ENCODE peak calls at places on chromosomes 7 and 10, in eight cellular contexts. G is IMR-90, J is testis, W is right lobe of liver, A is Panc1, N is ovary, Q is colonic mucosa, V is left ventricle myocardium inferior. U is an unnamed sample. For H3K36me3, the result is how much of the 10 kb centered on the place peaks cover.

GRCh38 chr10:3151889-3152565 is 20.6 kb downstream of the PITRM1 start:
- DNase-seq in G (no peak), J (no peak), W (no peak), A (no peak), N (no peak), Q (no peak), V (no peak), U (no peak)

GRCh38 chr7:70775570-70776156 is 356.3 kb upstream of the GALNT17 start:
- DNase-seq in G (no peak), J (no peak), W (no peak), A (no peak), N (no peak), Q (no peak), V (no peak), U (peak)

GRCh38 chr7:127943541-127944521 is 87.4 kb downstream of the LRRC4 start:
- DNase-seq in G (peak), J (peak), W (no peak), A (no peak), N (no peak), Q (no peak), V (no peak), U (no peak)

GRCh38 chr7:66497346-66497745 is 131.3 kb upstream of the KCTD7 start:
- DNase-seq in G (no peak), J (no peak), W (no peak), A (no peak), N (peak), Q (no peak), V (no peak), U (no peak)

GRCh38 chr10:89702121-89702480 is 711 bp downstream of the KIF20B start:
- DNase-seq in G (peak), J (no peak), W (no peak), A (peak), N (no peak), Q (peak), V (no peak), U (peak)

GRCh38 chr10:78630944-78631838 is 437.6 kb upstream of the ZMIZ1 start:
- DNase-seq in G (peak), J (no peak), W (no peak), A (no peak), N (no peak), Q (no peak), V (peak), U (peak)

GRCh38 chr7:77453531-77453930 is 37.4 kb upstream of the GSAP start:
- DNase-seq in G (peak), J (no peak), W (no peak), A (no peak), N (no peak), Q (no peak), V (no peak), U (no peak)

GRCh38 chr10:23439452-23439919 is 611 bp downstream of the OTUD1 start:
- DNase-seq in G (no peak), J (no peak), W (no peak), A (no peak), N (no peak), Q (no peak), V (peak), U (peak)

GRCh38 chr7:1537631-1538412 is 7.3 kb downstream of the MAFK start:
- DNase-seq in G (peak), J (peak), W (peak), A (no peak), N (peak), Q (peak), V (peak), U (peak)

GRCh38 chr7:26199301-26200112 is 1.0 kb downstream of the HNRNPA2B1 start:
- DNase-seq in G (peak), J (peak), W (peak), A (no peak), N (peak), Q (peak), V (peak), U (no peak)

GRCh38 chr7:31073486-31074383 is 21.6 kb downstream of the ADCYAP1R1 start:
- DNase-seq in G (no peak), J (peak), W (no peak), A (no peak), N (no peak), Q (no peak), V (peak), U (no peak)

GRCh38 chr10:109837384-109837783 is 85.9 kb downstream of the XPNPEP1 start:
- DNase-seq in G (no peak), J (no peak), W (no peak), A (no peak), N (no peak), Q (no peak), V (no peak), U (no peak)

GRCh38 chr10:15571570-15571969 is 148.2 kb downstream of the ITGA8 start:
- DNase-seq in G (peak), J (peak), W (peak), A (no peak), N (peak), Q (no peak), V (peak), U (no peak)

GRCh38 chr7:20350518-20350951 is 19.8 kb downstream of the ITGB8 start:
- DNase-seq in G (no peak), J (peak), W (no peak), A (no peak), N (no peak), Q (peak), V (no peak), U (no peak)

GRCh38 chr10:128869101-128869712 is 597.8 kb upstream of the MGMT start:
- DNase-seq in G (no peak), J (no peak), W (no peak), A (no peak), N (no peak), Q (no peak), V (no peak), U (no peak)

GRCh38 chr7:151987748-151988529 is 31.7 kb downstream of the GALNTL5 start:
- DNase-seq in G (peak), J (no peak), W (no peak), A (no peak), N (no peak), Q (no peak), V (peak), U (peak)

GRCh38 chr7:38178695-38179344 is 775 bp downstream of the STARD3NL start:
- DNase-seq in G (peak), J (no peak), W (no peak), A (no peak), N (no peak), Q (no peak), V (no peak), U (no peak)

GRCh38 chr7:8443871-8444756 is 10.7 kb downstream of the NXPH1 start:
- DNase-seq in G (no peak), J (peak), W (no peak), A (no peak), N (no peak), Q (no peak), V (no peak), U (peak)

GRCh38 chr7:134919240-134919641 is 67.1 kb upstream of the AGBL3 start:
- DNase-seq in G (no peak), J (no peak), W (no peak), A (no peak), N (no peak), Q (no peak), V (no peak), U (no peak)

GRCh38 chr10:119803264-119803663 is 69.4 kb downstream of the MCMBP start:
- DNase-seq in G (peak), J (no peak), W (no peak), A (no peak), N (no peak), Q (no peak), V (no peak), U (no peak)

GRCh38 chr10:10598297-10598696 is 419.4 kb upstream of the CELF2 start:
- DNase-seq in G (no peak), J (no peak), W (no peak), A (no peak), N (no peak), Q (no peak), V (no peak), U (no peak)

GRCh38 chr7:46996972-46997371 is 584.9 kb downstream of the TNS3 start:
- DNase-seq in G (no peak), J (no peak), W (no peak), A (no peak), N (no peak), Q (no peak), V (peak), U (no peak)

GRCh38 chr10:77611670-77612069 is 25.9 kb downstream of the KCNMA1 start:
- DNase-seq in G (no peak), J (no peak), W (no peak), A (no peak), N (no peak), Q (no peak), V (no peak), U (no peak)

GRCh38 chr7:74587435-74588126 is 69.9 kb upstream of the GTF2I start:
- DNase-seq in G (peak), J (peak), W (peak), A (no peak), N (peak), Q (peak), V (peak), U (peak)

GRCh38 chr10:88245974-88246511 is 337.1 kb downstream of the RNLS start:
- DNase-seq in G (peak), J (peak), W (no peak), A (no peak), N (no peak), Q (no peak), V (no peak), U (no peak)

GRCh38 chr10:47334627-47335026 is 12.4 kb downstream of the GDF2 start:
- DNase-seq in G (no peak), J (no peak), W (no peak), A (no peak), N (no peak), Q (no peak), V (no peak), U (no peak)

GRCh38 chr10:86436963-86437362 is 70.4 kb upstream of the GRID1 start:
- DNase-seq in G (no peak), J (no peak), W (no peak), A (no peak), N (no peak), Q (no peak), V (no peak), U (no peak)

GRCh38 chr10:86439544-86439943 is 72.9 kb upstream of the GRID1 start:
- DNase-seq in G (peak), J (peak), W (peak), A (no peak), N (no peak), Q (peak), V (peak), U (no peak)

GRCh38 chr10:86440874-86441838 is 74.6 kb upstream of the GRID1 start:
- DNase-seq in G (peak), J (no peak), W (no peak), A (no peak), N (no peak), Q (no peak), V (no peak), U (no peak)

GRCh38 chr10:86437447-86437846 is 70.9 kb upstream of the GRID1 start:
- DNase-seq in G (no peak), J (no peak), W (no peak), A (no peak), N (no peak), Q (no peak), V (no peak), U (no peak)

DNA sequence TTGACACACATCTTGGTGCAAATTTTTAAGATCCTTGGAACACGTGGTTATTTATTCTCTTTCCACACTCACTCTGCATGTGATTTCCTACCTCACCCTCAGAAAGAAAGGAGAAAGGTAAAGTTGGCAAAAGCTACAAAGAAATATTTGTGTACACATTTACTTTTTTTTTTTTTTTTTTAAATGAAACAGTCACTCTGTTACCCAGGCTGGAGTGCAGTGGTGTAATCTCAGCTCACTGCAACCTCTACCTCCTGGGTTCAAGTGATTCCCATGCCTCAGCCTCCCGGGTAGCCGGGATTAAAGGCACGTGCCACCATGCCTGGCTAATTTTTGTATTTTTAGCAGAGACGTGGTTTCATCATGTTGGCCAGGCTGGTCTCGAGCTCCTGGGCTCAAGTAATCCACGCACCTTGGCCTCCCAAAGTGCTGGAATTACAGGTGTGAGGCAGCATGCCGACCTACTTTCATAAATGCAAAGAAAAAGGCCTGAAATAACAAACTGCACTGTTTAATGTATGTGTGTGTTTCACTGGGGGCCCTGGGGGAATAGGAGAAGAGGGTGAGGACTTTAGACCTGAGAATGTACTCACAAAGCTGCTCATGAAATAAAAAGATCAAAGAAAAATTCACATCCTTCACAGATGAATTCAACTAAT is 71.6 kb upstream of the GRID1 start:
- DNase-seq in G (no peak), J (no peak), W (peak), A (no peak), N (no peak), Q (no peak), V (no peak), U (no peak)
- H3K36me3 ChIP-seq in G (under half), J (under half), W (under half), A (under half), N (under half), Q (under half), V (half or more), U (half or more)

DNA sequence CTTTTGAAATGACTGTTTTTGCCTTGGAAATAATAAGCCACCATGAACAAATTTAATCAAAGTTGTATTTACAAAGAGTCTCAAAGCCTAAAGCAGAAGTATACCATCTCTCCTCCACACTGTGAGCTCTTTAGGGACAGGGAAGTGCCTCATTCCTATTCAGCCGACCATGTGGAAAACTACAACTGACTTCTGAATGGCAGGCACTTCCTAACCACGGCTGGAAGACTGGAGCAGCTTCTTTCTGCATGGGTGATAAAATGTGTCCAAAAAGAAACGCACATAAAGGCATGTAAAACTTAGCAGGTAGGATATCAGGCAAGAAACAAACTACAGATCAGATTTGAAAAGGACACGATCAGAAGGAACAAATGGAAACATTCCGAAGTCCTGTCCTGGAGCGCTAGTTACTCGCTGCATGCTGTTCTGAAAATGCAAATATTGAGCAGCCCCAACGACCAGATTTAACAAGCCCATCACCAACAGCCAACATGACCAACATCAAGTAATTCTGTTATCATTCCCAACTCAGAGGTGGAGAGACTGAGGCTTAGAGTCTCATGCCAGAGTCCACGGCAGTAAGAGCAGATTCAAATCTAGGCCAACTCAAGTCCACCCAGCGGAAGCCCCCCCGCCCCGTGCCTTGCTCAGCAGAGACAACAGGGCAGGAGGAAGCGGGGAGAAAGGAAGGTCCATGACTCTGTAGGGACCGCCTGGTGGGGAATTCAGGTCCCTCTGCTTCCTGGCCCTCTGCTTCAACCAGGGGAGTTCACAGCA is 26.5 kb downstream of the CTBP2 start:
- DNase-seq in G (no peak), J (no peak), W (no peak), A (no peak), N (no peak), Q (no peak), V (no peak), U (no peak)
- H3K36me3 ChIP-seq in G (under half), J (under half), W (under half), A (under half), N (under half), Q (under half), V (under half), U (under half)

DNA sequence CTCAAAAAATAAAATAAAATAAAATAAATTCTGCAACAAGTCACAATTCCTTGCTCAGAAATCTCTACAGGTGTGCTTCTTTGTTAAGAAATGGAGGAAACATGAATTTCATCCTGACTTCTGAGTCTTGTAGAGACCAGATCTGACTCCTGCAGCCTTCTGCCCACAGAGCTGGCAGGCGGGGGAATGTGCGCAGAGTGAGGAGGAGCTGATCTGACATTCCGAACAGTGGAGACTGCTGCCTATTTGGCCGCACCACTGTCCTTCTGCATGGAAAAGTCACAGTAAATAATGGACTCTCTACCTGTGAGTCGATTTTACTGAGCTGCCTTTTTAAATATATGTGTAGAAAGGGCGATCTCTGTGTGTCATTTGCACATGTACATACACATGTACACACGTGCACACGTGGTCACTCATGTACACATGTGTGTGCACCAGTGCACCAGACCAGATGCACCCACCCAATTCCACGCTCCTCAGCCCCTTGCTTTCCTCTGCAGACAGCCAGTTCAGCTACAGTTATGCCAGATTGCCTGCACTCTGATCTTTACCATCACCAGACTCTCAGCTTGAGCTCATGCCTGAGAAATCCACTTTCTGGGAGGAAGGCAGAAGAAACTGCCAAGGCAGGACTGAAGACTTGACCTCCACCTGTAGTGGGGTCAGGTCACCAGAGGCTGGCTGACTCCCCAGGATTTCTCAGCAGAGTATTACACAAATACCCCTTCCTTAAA is 54.9 kb downstream of the IKZF1 start:
- DNase-seq in G (no peak), J (no peak), W (no peak), A (no peak), N (no peak), Q (no peak), V (no peak), U (peak)
- H3K36me3 ChIP-seq in G (under half), J (under half), W (under half), A (under half), N (under half), Q (under half), V (under half), U (under half)

GRCh38 chr10:63171255-63171654 is 38.1 kb downstream of the NRBF2 start:
- DNase-seq in G (no peak), J (no peak), W (no peak), A (no peak), N (no peak), Q (no peak), V (no peak), U (no peak)
- H3K36me3 ChIP-seq in G (under half), J (under half), W (under half), A (half or more), N (under half), Q (under half), V (under half), U (half or more)

GRCh38 chr10:131773321-131773988 is 127.4 kb upstream of the PPP2R2D start:
- DNase-seq in G (no peak), J (no peak), W (no peak), A (no peak), N (no peak), Q (no peak), V (no peak), U (peak)

GRCh38 chr10:131769691-131770090 is 131.1 kb upstream of the PPP2R2D start:
- DNase-seq in G (no peak), J (no peak), W (no peak), A (no peak), N (no peak), Q (no peak), V (no peak), U (no peak)

GRCh38 chr10:131771634-131772358 is 129.0 kb upstream of the PPP2R2D start:
- DNase-seq in G (no peak), J (no peak), W (no peak), A (no peak), N (no peak), Q (no peak), V (no peak), U (peak)

GRCh38 chr10:131773989-131774343 is 126.8 kb upstream of the PPP2R2D start:
- DNase-seq in G (no peak), J (no peak), W (no peak), A (no peak), N (no peak), Q (no peak), V (no peak), U (no peak)

DNA sequence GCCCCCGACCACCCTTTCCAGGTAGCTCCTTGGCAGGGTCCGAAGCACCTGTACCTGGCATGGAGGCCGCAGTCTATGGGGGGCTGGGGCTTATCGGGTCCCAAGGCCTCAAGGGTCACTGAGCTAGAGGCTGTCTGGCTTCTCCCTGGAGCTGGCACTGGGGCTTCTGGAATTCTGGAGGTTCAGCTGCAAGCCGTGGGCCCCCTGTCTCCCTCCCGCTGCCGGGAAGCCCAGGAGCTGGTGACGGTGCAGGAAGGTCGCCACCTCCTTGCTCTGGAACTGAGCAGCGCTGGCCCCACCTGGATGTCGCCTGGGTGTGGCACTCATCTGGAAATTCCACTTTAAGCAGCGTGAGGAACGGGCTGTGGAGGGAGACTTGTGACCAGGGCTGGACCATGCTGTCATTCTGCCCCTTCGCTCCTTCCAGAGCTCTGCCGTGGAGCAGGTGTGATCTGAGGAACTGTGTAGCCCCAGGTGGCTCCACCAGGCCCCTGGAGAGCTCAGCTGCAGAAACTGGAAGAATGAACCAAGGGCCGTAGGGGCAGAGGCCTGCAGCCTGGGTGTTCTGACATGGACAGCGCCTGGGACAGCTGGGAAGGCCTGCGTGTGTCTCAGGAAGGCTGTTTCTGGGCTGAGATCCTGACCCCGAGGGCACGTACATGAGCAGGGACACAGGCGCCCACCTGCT is 129.7 kb upstream of the PPP2R2D start:
- DNase-seq in G (no peak), J (no peak), W (no peak), A (no peak), N (no peak), Q (no peak), V (no peak), U (peak)
- H3K36me3 ChIP-seq in G (under half), J (under half), W (under half), A (under half), N (under half), Q (under half), V (under half), U (under half)

U was measured in endodermal cell.